ENCODE peak calls at places on chromosome 21, in nine cellular contexts. H is stimulated activated CD4-positive, alpha-beta T cell treated with anti-CD3 and anti-CD28 coated beads, Interleukin-2, amount 100 ng/mL, for 48 hours; Y is NCI-H1417; Z is activated CD4-positive, alpha-beta T cell treated with anti-CD3 and anti-CD28 coated beads, Interleukin-2, amount 50 U/mL, for 1 hour; K is HS-5; G is heart right ventricle; A is pancreas; B is OCI-M1; X is EL. I is an unnamed sample.

GRCh38 chr21:43361493-43362296 is 65.2 kb downstream of the SIK1 start:
- DNase-seq in Y (no peak), Z (peak), A (no peak), G (peak), B (no peak), K (no peak), H (peak), X (peak), I (peak)

GRCh38 chr21:44296916-44297315 is 2.9 kb upstream of the PFKL start:
- DNase-seq in K (no peak), B (no peak), G (no peak), H (no peak), A (no peak), Z (no peak), Y (peak), X (no peak), I (no peak)

GRCh38 chr21:43370091-43370658 is 56.8 kb downstream of the SIK1 start:
- DNase-seq in X (no peak), Z (no peak), Y (peak), B (no peak), H (no peak), A (peak), K (no peak), G (peak), I (no peak)

GRCh38 chr21:43352568-43353281 is 74.2 kb downstream of the SIK1 start:
- DNase-seq in Y (no peak), Z (no peak), B (peak), A (no peak), K (no peak), G (no peak), H (no peak), X (peak), I (no peak)

GRCh38 chr21:42194863-42195262 is 24.1 kb upstream of the ABCG1 start:
- DNase-seq in K (no peak), Z (no peak), B (no peak), A (no peak), Y (no peak), X (no peak), H (no peak), G (no peak), I (no peak)

GRCh38 chr21:41961753-41962152 is 7.9 kb upstream of the C2CD2 start:
- DNase-seq in Z (no peak), Y (no peak), G (no peak), H (no peak), A (no peak), K (no peak), X (no peak), B (no peak), I (no peak)

GRCh38 chr21:46610018-46610701 is 5.3 kb upstream of the S100B start:
- DNase-seq in B (no peak), Z (no peak), Y (no peak), A (no peak), H (no peak), K (no peak), G (no peak), X (no peak), I (no peak)

GRCh38 chr21:14056771-14057191 is 154.0 kb downstream of the LIPI start:
- DNase-seq in Z (no peak), A (no peak), X (no peak), Y (no peak), K (no peak), B (no peak), H (no peak), G (peak), I (no peak)

GRCh38 chr21:34904526-34905298 is 144.4 kb downstream of the RUNX1 start:
- DNase-seq in A (no peak), K (no peak), H (no peak), G (no peak), X (no peak), B (no peak), Z (no peak), Y (no peak), I (no peak)

GRCh38 chr21:43810505-43811261 is 21.3 kb downstream of the RRP1 start:
- DNase-seq in Z (peak), Y (peak), A (peak), X (peak), K (no peak), B (peak), G (peak), H (peak), I (peak)